ENCODE peak calls at places on chromosomes 7 and 10, in ten cellular contexts. One of them, this sample, is unnamed.

GRCh38 chr7:141225916-141226618 is 152.2 kb downstream of the TMEM178B start:
- DNase-seq in mucosa of descending colon: no peak
- DNase-seq in HCT116: no peak
- DNase-seq in GM12864: no peak
- DNase-seq in Caco-2: no peak
- DNase-seq in heart left ventricle: no peak
- DNase-seq in AG04449: no peak
- DNase-seq in A549: no peak
- DNase-seq in osteoblast: no peak
- DNase-seq in MCF 10A: no peak
- DNase-seq in this sample: no peak

GRCh38 chr10:3452234-3452633 is 279.7 kb upstream of the PITRM1 start:
- DNase-seq in HCT116: no peak
- DNase-seq in MCF 10A: peak
- DNase-seq in heart left ventricle: peak
- DNase-seq in AG04449: peak
- DNase-seq in GM12864: no peak
- DNase-seq in mucosa of descending colon: no peak
- DNase-seq in Caco-2: no peak
- DNase-seq in osteoblast: peak
- DNase-seq in A549: no peak
- DNase-seq in this sample: peak

GRCh38 chr10:99548041-99548530 is 15.3 kb downstream of the NKX2-3 start:
- DNase-seq in A549: peak
- DNase-seq in MCF 10A: peak
- DNase-seq in GM12864: no peak
- DNase-seq in Caco-2: peak
- DNase-seq in osteoblast: no peak
- DNase-seq in mucosa of descending colon: no peak
- DNase-seq in heart left ventricle: no peak
- DNase-seq in HCT116: peak
- DNase-seq in AG04449: no peak
- DNase-seq in this sample: no peak

GRCh38 chr7:32347244-32347828 is 142.8 kb downstream of the LSM5 start:
- DNase-seq in heart left ventricle: no peak
- DNase-seq in HCT116: peak
- DNase-seq in A549: peak
- DNase-seq in GM12864: no peak
- DNase-seq in Caco-2: peak
- DNase-seq in osteoblast: no peak
- DNase-seq in MCF 10A: peak
- DNase-seq in mucosa of descending colon: peak
- DNase-seq in AG04449: no peak
- DNase-seq in this sample: no peak

GRCh38 chr7:132383962-132384361 is 192.3 kb downstream of the PLXNA4 start:
- DNase-seq in mucosa of descending colon: no peak
- DNase-seq in Caco-2: no peak
- DNase-seq in AG04449: no peak
- DNase-seq in GM12864: no peak
- DNase-seq in A549: no peak
- DNase-seq in osteoblast: no peak
- DNase-seq in heart left ventricle: no peak
- DNase-seq in HCT116: no peak
- DNase-seq in MCF 10A: no peak
- DNase-seq in this sample: no peak

GRCh38 chr10:68471063-68471585 is 649 bp downstream of the DNA2 start:
- DNase-seq in MCF 10A: peak
- DNase-seq in mucosa of descending colon: no peak
- DNase-seq in Caco-2: peak
- DNase-seq in heart left ventricle: no peak
- DNase-seq in HCT116: no peak
- DNase-seq in AG04449: no peak
- DNase-seq in A549: no peak
- DNase-seq in GM12864: no peak
- DNase-seq in osteoblast: peak
- DNase-seq in this sample: no peak

GRCh38 chr10:22333167-22333566 is 12.1 kb upstream of the SPAG6 start:
- DNase-seq in Caco-2: no peak
- DNase-seq in A549: no peak
- DNase-seq in GM12864: no peak
- DNase-seq in mucosa of descending colon: no peak
- DNase-seq in heart left ventricle: no peak
- DNase-seq in AG04449: no peak
- DNase-seq in HCT116: no peak
- DNase-seq in osteoblast: no peak
- DNase-seq in MCF 10A: no peak
- DNase-seq in this sample: no peak

GRCh38 chr7:1060315-1061080 is 16.2 kb downstream of the GPR146 start:
- DNase-seq in AG04449: no peak
- DNase-seq in GM12864: no peak
- DNase-seq in HCT116: no peak
- DNase-seq in mucosa of descending colon: no peak
- DNase-seq in heart left ventricle: peak
- DNase-seq in Caco-2: peak
- DNase-seq in A549: no peak
- DNase-seq in MCF 10A: no peak
- DNase-seq in osteoblast: peak
- DNase-seq in this sample: no peak

GRCh38 chr10:1643161-1643910 is 94.0 kb downstream of the ADARB2 start:
- DNase-seq in Caco-2: peak
- DNase-seq in GM12864: no peak
- DNase-seq in osteoblast: no peak
- DNase-seq in MCF 10A: peak
- DNase-seq in A549: peak
- DNase-seq in AG04449: no peak
- DNase-seq in mucosa of descending colon: peak
- DNase-seq in heart left ventricle: no peak
- DNase-seq in HCT116: no peak
- DNase-seq in this sample: no peak

GRCh38 chr7:129225931-129226572 is 1.2 kb downstream of the AHCYL2 start:
- DNase-seq in MCF 10A: no peak
- DNase-seq in HCT116: no peak
- DNase-seq in osteoblast: peak
- DNase-seq in GM12864: no peak
- DNase-seq in Caco-2: no peak
- DNase-seq in AG04449: no peak
- DNase-seq in heart left ventricle: no peak
- DNase-seq in A549: no peak
- DNase-seq in mucosa of descending colon: peak
- DNase-seq in this sample: no peak

GRCh38 chr10:46325021-46325420 is 38.2 kb downstream of the ANTXRL start:
- DNase-seq in AG04449: no peak
- DNase-seq in heart left ventricle: no peak
- DNase-seq in A549: peak
- DNase-seq in osteoblast: peak
- DNase-seq in MCF 10A: peak
- DNase-seq in HCT116: no peak
- DNase-seq in mucosa of descending colon: no peak
- DNase-seq in Caco-2: no peak
- DNase-seq in GM12864: no peak
- DNase-seq in this sample: no peak
- TF ChIP-seq CTCF in AG04449: peak
- TF ChIP-seq CTCF in heart left ventricle: peak
- TF ChIP-seq CTCF in A549: peak
- TF ChIP-seq CTCF in osteoblast: peak
- TF ChIP-seq CTCF in MCF 10A: peak
- TF ChIP-seq CTCF in HCT116: peak
- TF ChIP-seq CTCF in mucosa of descending colon: no peak
- TF ChIP-seq CTCF in Caco-2: peak
- TF ChIP-seq CTCF in GM12864: no peak
- TF ChIP-seq CTCF in this sample: peak

GRCh38 chr10:16845248-16845647 is 28.0 kb upstream of the RSU1 start:
- DNase-seq in AG04449: no peak
- DNase-seq in osteoblast: no peak
- DNase-seq in mucosa of descending colon: no peak
- DNase-seq in Caco-2: no peak
- DNase-seq in HCT116: no peak
- DNase-seq in GM12864: no peak
- DNase-seq in A549: no peak
- DNase-seq in heart left ventricle: no peak
- DNase-seq in MCF 10A: no peak
- DNase-seq in this sample: no peak

GRCh38 chr10:16848562-16849154 is 31.4 kb upstream of the RSU1 start:
- DNase-seq in HCT116: no peak
- DNase-seq in MCF 10A: peak
- DNase-seq in GM12864: no peak
- DNase-seq in heart left ventricle: no peak
- DNase-seq in mucosa of descending colon: no peak
- DNase-seq in osteoblast: no peak
- DNase-seq in A549: no peak
- DNase-seq in Caco-2: no peak
- DNase-seq in AG04449: no peak
- DNase-seq in this sample: peak

GRCh38 chr10:16847644-16848043 is 30.4 kb upstream of the RSU1 start:
- DNase-seq in AG04449: no peak
- DNase-seq in MCF 10A: no peak
- DNase-seq in Caco-2: no peak
- DNase-seq in GM12864: no peak
- DNase-seq in mucosa of descending colon: no peak
- DNase-seq in osteoblast: no peak
- DNase-seq in A549: no peak
- DNase-seq in heart left ventricle: no peak
- DNase-seq in HCT116: no peak
- DNase-seq in this sample: no peak

DNA sequence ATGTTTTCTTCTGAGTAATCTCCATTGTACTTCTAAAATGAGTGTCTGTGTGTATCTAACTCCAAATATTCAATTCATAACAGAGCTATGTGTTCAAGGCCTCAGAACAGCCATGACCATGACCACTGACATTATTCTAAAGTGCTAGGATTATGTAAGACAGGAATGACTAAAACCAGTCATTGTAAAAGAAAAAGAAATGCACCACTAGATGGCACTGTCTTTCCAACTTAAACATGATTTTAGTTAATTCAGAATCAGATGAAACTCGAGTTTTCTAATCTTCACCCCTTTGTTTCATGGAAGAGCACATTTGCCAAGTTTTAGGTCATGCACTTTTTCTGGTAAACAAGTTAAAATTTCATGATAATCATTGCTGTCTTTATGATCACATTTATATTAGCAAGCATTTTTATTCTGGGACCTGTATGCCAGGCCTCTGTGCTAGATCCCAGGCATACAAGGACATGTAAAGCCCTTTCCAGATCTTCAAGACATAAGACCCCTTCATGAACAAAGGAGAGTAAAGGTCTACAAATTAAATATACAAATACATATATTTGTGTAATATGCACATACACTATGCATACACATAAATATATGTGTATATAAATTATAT is 26.1 kb upstream of the RSU1 start:
- DNase-seq in mucosa of descending colon: peak
- DNase-seq in Caco-2: peak
- DNase-seq in HCT116: peak
- DNase-seq in heart left ventricle: peak
- DNase-seq in AG04449: no peak
- DNase-seq in A549: peak
- DNase-seq in MCF 10A: peak
- DNase-seq in osteoblast: peak
- DNase-seq in GM12864: peak
- DNase-seq in this sample: peak
- TF ChIP-seq CTCF in mucosa of descending colon: no peak
- TF ChIP-seq CTCF in Caco-2: peak
- TF ChIP-seq CTCF in HCT116: peak
- TF ChIP-seq CTCF in heart left ventricle: peak
- TF ChIP-seq CTCF in AG04449: no peak
- TF ChIP-seq CTCF in A549: peak
- TF ChIP-seq CTCF in MCF 10A: peak
- TF ChIP-seq CTCF in osteoblast: peak
- TF ChIP-seq CTCF in GM12864: peak
- TF ChIP-seq CTCF in this sample: peak

GRCh38 chr7:90455163-90456030 is 14.0 kb upstream of the PTTG1IP2 start:
- DNase-seq in osteoblast: peak
- DNase-seq in GM12864: peak
- DNase-seq in Caco-2: peak
- DNase-seq in MCF 10A: peak
- DNase-seq in A549: peak
- DNase-seq in HCT116: peak
- DNase-seq in mucosa of descending colon: peak
- DNase-seq in AG04449: no peak
- DNase-seq in heart left ventricle: no peak
- DNase-seq in this sample: no peak

GRCh38 chr7:90461216-90461615 is 8.2 kb upstream of the PTTG1IP2 start:
- DNase-seq in heart left ventricle: no peak
- DNase-seq in GM12864: no peak
- DNase-seq in HCT116: no peak
- DNase-seq in A549: no peak
- DNase-seq in mucosa of descending colon: no peak
- DNase-seq in AG04449: no peak
- DNase-seq in Caco-2: no peak
- DNase-seq in osteoblast: no peak
- DNase-seq in MCF 10A: peak
- DNase-seq in this sample: no peak

GRCh38 chr7:90453931-90454330 is 15.5 kb upstream of the PTTG1IP2 start:
- DNase-seq in HCT116: no peak
- DNase-seq in Caco-2: no peak
- DNase-seq in osteoblast: no peak
- DNase-seq in heart left ventricle: no peak
- DNase-seq in A549: no peak
- DNase-seq in MCF 10A: no peak
- DNase-seq in GM12864: no peak
- DNase-seq in AG04449: no peak
- DNase-seq in mucosa of descending colon: no peak
- DNase-seq in this sample: no peak

GRCh38 chr7:90458104-90458503 is 11.3 kb upstream of the PTTG1IP2 start:
- DNase-seq in mucosa of descending colon: no peak
- DNase-seq in heart left ventricle: no peak
- DNase-seq in GM12864: no peak
- DNase-seq in AG04449: no peak
- DNase-seq in A549: no peak
- DNase-seq in Caco-2: no peak
- DNase-seq in HCT116: no peak
- DNase-seq in osteoblast: no peak
- DNase-seq in MCF 10A: no peak
- DNase-seq in this sample: no peak

GRCh38 chr7:90459888-90460287 is 9.6 kb upstream of the PTTG1IP2 start:
- DNase-seq in osteoblast: no peak
- DNase-seq in GM12864: no peak
- DNase-seq in mucosa of descending colon: no peak
- DNase-seq in heart left ventricle: no peak
- DNase-seq in HCT116: no peak
- DNase-seq in MCF 10A: peak
- DNase-seq in Caco-2: no peak
- DNase-seq in AG04449: no peak
- DNase-seq in A549: peak
- DNase-seq in this sample: no peak
- TF ChIP-seq CTCF in osteoblast: peak
- TF ChIP-seq CTCF in GM12864: peak
- TF ChIP-seq CTCF in mucosa of descending colon: no peak
- TF ChIP-seq CTCF in heart left ventricle: no peak
- TF ChIP-seq CTCF in HCT116: no peak
- TF ChIP-seq CTCF in MCF 10A: no peak
- TF ChIP-seq CTCF in Caco-2: no peak
- TF ChIP-seq CTCF in AG04449: no peak
- TF ChIP-seq CTCF in A549: no peak
- TF ChIP-seq CTCF in this sample: peak

DNA sequence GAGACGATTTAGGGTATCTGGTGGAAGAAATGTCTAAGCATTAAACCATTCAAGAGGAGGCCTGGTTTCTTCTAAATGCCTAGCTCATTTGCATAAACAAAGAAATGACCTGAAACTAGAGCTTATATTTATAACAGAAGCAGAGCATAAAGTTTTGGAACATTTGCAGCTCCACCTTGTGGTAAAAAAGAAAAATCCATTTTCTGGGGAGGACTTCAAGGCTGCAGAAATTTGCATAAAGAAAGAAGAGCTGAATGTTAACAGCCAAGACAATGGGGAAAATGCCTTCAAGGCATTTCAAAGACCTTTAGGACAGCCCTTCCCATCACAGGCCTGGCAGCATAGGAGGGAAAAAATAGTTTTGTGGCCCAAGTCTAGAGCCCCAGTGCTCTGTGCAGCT is 362.0 kb downstream of the ZNF248 start:
- DNase-seq in A549: peak
- DNase-seq in osteoblast: no peak
- DNase-seq in Caco-2: no peak
- DNase-seq in GM12864: no peak
- DNase-seq in mucosa of descending colon: no peak
- DNase-seq in AG04449: no peak
- DNase-seq in HCT116: no peak
- DNase-seq in MCF 10A: no peak
- DNase-seq in heart left ventricle: no peak
- DNase-seq in this sample: peak
- TF ChIP-seq CTCF in A549: peak
- TF ChIP-seq CTCF in osteoblast: peak
- TF ChIP-seq CTCF in Caco-2: peak
- TF ChIP-seq CTCF in GM12864: no peak
- TF ChIP-seq CTCF in mucosa of descending colon: no peak
- TF ChIP-seq CTCF in AG04449: no peak
- TF ChIP-seq CTCF in HCT116: no peak
- TF ChIP-seq CTCF in MCF 10A: peak
- TF ChIP-seq CTCF in heart left ventricle: peak
- TF ChIP-seq CTCF in this sample: peak